ENCODE peak calls at places on chromosomes 12 and 14, in six cellular contexts. C is iris pigment epithelial cell, T is HTR-8/SVneo, I is tibial artery, U is NT2/D1, K is bronchial epithelial cell. V is an unnamed sample.

GRCh38 chr12:107375231-107375630 is 281.9 kb upstream of the CRY1 start:
- DNase-seq in K (no peak), C (no peak), T (no peak), I (no peak), U (no peak), V (no peak)

GRCh38 chr12:120231316-120232011 is 30.6 kb upstream of the RPLP0 start:
- DNase-seq in U (peak; percentile 92), I (no peak), K (peak; percentile 97), C (peak; percentile 94), T (peak; percentile 90), V (no peak)

GRCh38 chr12:30795660-30796507 is 41.1 kb upstream of the CAPRIN2 start:
- DNase-seq in T (peak; percentile 72), C (peak; percentile 83), I (peak; percentile 65), K (peak; percentile 68), U (peak; percentile 93), V (no peak)

GRCh38 chr12:32515137-32515860 is 115.9 kb downstream of the FGD4 start:
- DNase-seq in K (no peak), T (no peak), I (no peak), U (no peak), C (no peak), V (no peak)

GRCh38 chr12:128707488-128707887 is 116.3 kb downstream of the SLC15A4 start:
- DNase-seq in U (no peak), I (no peak), T (no peak), K (no peak), C (no peak), V (no peak)

GRCh38 chr12:46179693-46180452 is 89.0 kb downstream of the SLC38A1 start:
- DNase-seq in T (no peak), C (no peak), I (no peak), U (no peak), K (no peak), V (no peak)

GRCh38 chr12:50401383-50402155 is 884 bp downstream of the LARP4 start:
- DNase-seq in T (no peak), I (peak; percentile 58), C (peak; percentile 77), U (no peak), K (peak; percentile 36), V (peak; percentile 37)

GRCh38 chr12:111377440-111377839 is 8.5 kb upstream of the PHETA1 start:
- DNase-seq in T (no peak), U (no peak), I (no peak), K (no peak), C (no peak), V (no peak)

GRCh38 chr14:90726656-90727055 is 89.6 kb downstream of the TTC7B start:
- DNase-seq in C (peak; percentile 75), U (peak; percentile 5), K (peak; percentile 71), I (peak; percentile 81), T (no peak), V (peak; percentile 31)

GRCh38 chr12:112170971-112171596 is 45.7 kb downstream of the TRAFD1 start:
- DNase-seq in I (no peak), T (no peak), C (no peak), U (no peak), K (no peak), V (no peak)

GRCh38 chr12:101969-102878 is 35.7 kb downstream of the IQSEC3 start:
- DNase-seq in U (no peak), T (no peak), C (no peak), I (no peak), K (no peak), V (no peak)

GRCh38 chr12:116157845-116158267 is 119.6 kb downstream of the MED13L start:
- DNase-seq in U (no peak), K (no peak), I (no peak), C (no peak), T (no peak), V (no peak)

GRCh38 chr12:132178801-132179401 is 34.6 kb downstream of the NOC4L start:
- DNase-seq in K (peak; percentile 1), U (no peak), T (no peak), C (no peak), I (no peak), V (no peak)